ENCODE peak calls at places on chromosome 13, in six cellular contexts. L, S, P, B, T and J are unnamed samples.

GRCh38 chr13:51729853-51730553 is 74.0 kb downstream of the DHRS12 start:
- DNase-seq in B (peak), S (peak), T (no peak), L (no peak), P (no peak), J (no peak)

GRCh38 chr13:50576156-50576555 is 267.3 kb downstream of the DLEU7 start:
- DNase-seq in T (no peak), B (no peak), L (no peak), P (no peak), S (no peak), J (no peak)

GRCh38 chr13:76812971-76813691 is 73.1 kb downstream of the KCTD12 start:
- DNase-seq in S (no peak), B (no peak), T (peak), P (no peak), L (no peak), J (no peak)

GRCh38 chr13:35675651-35676050 is 199.2 kb upstream of the MAB21L1 start:
- DNase-seq in L (no peak), S (no peak), B (no peak), T (no peak), P (no peak), J (no peak)

GRCh38 chr13:112870737-112871287 is 98.2 kb upstream of the MCF2L start:
- DNase-seq in T (no peak), P (peak), S (no peak), L (no peak), B (no peak), J (no peak)

GRCh38 chr13:97743946-97744345 is 209.5 kb upstream of the IPO5 start:
- DNase-seq in L (no peak), P (no peak), T (no peak), S (no peak), B (no peak), J (no peak)

GRCh38 chr13:57633141-57633949 is 1.8 kb downstream of the PCDH17 start:
- DNase-seq in B (no peak), L (no peak), S (no peak), T (no peak), P (peak), J (no peak)

GRCh38 chr13:112625698-112626097 is 37.7 kb upstream of the TUBGCP3 start:
- DNase-seq in S (no peak), B (no peak), P (peak), L (no peak), T (no peak), J (no peak)

GRCh38 chr13:46373623-46374022 is 13.4 kb downstream of the RUBCNL start:
- DNase-seq in B (no peak), S (no peak), L (no peak), P (no peak), T (no peak), J (no peak)

GRCh38 chr13:84810781-84811180 is 928.5 kb upstream of the SLITRK1 start:
- DNase-seq in S (no peak), P (no peak), L (no peak), T (no peak), B (no peak), J (no peak)

GRCh38 chr13:25819856-25820530 is 231.8 kb downstream of the SHISA2 start:
- DNase-seq in P (no peak), T (no peak), S (no peak), L (no peak), B (no peak), J (no peak)

GRCh38 chr13:52161193-52161646 is 1.8 kb upstream of the NEK3 start:
- DNase-seq in L (no peak), B (no peak), T (no peak), S (no peak), P (no peak), J (no peak)

GRCh38 chr13:106507560-106508274 is 27.7 kb downstream of the EFNB2 start:
- DNase-seq in L (no peak), P (no peak), B (peak), T (no peak), S (peak), J (peak)
- H3K27ac ChIP-seq in L (no peak), P (no peak), B (no peak), T (peak), S (peak), J (peak)

DNA sequence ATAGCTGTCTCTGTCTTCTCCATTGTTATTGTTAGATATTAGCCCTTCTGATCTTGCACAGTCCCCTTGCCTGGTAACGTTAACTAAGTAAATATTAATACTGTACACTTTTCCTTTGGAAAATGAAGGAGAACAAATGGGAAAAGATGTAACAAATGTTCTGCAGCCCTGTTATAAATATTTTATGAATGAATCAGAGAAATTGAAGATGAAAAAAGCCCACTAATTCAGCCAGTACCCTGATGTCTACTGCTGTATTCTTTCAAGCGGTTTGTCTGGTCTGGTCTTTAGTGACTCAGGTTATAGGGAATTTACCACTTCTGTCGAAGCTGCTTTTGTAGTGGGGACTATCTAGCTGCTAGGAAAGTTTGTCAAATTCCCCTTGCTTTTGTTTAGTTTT is 121.0 kb downstream of the COG6 start:
- DNase-seq in P (no peak), B (no peak), T (no peak), L (no peak), S (peak), J (no peak)
- H3K27ac ChIP-seq in P (no peak), B (no peak), T (no peak), L (no peak), S (no peak), J (peak)

GRCh38 chr13:80082396-80083096 is 258.4 kb downstream of the SPRY2 start:
- DNase-seq in S (peak), B (no peak), T (no peak), L (no peak), P (no peak), J (no peak)

GRCh38 chr13:80083097-80083429 is 257.9 kb downstream of the SPRY2 start:
- DNase-seq in B (no peak), L (no peak), T (no peak), P (no peak), S (no peak), J (no peak)

GRCh38 chr13:80086304-80086721 is 254.6 kb downstream of the SPRY2 start:
- DNase-seq in B (peak), S (peak), T (no peak), P (no peak), L (no peak), J (peak)

GRCh38 chr13:80084086-80084676 is 256.7 kb downstream of the SPRY2 start:
- DNase-seq in B (peak), S (peak), L (no peak), T (no peak), P (no peak), J (no peak)

GRCh38 chr13:80083516-80084085 is 257.3 kb downstream of the SPRY2 start:
- DNase-seq in B (no peak), L (no peak), P (no peak), S (no peak), T (no peak), J (no peak)
- H3K27ac ChIP-seq in B (no peak), L (no peak), P (peak), S (peak), T (peak), J (peak)

GRCh38 chr13:32136716-32137115 is 105.1 kb downstream of the FRY start:
- DNase-seq in S (no peak), B (no peak), P (no peak), T (no peak), L (no peak), J (no peak)
- H3K27ac ChIP-seq in S (no peak), B (no peak), P (no peak), T (no peak), L (no peak), J (no peak)